ENCODE peak calls at places on chromosomes 3 and 15, in four cellular contexts. M, T, F and I are unnamed samples.

GRCh38 chr15:27358751-27359434 is 387.9 kb downstream of the GABRG3 start:
- DNase-seq in M (peak), T (no peak), F (peak), I (no peak)

GRCh38 chr3:36696799-36697198 is 67.6 kb downstream of the DCLK3 start:
- DNase-seq in M (no peak), T (no peak), F (no peak), I (no peak)

GRCh38 chr3:127456471-127457093 is 134.0 kb downstream of the TPRA1 start:
- DNase-seq in M (no peak), T (no peak), F (no peak), I (peak)

GRCh38 chr15:35727627-35728026 is 181.7 kb upstream of the DPH6 start:
- DNase-seq in M (no peak), T (no peak), F (no peak), I (no peak)

GRCh38 chr3:17151598-17152373 is 267.0 kb downstream of the PLCL2 start:
- DNase-seq in M (no peak), T (peak), F (no peak), I (no peak)

GRCh38 chr15:26674467-26674866 is 98.4 kb downstream of the GABRB3 start:
- DNase-seq in M (no peak), T (no peak), F (no peak), I (no peak)

GRCh38 chr15:40389824-40390595 is 7.5 kb downstream of the KNSTRN start:
- DNase-seq in M (no peak), T (no peak), F (no peak), I (no peak)

GRCh38 chr3:21839592-21839991 is 88.6 kb upstream of the ZNF385D start:
- DNase-seq in M (peak), T (no peak), F (peak), I (peak)

GRCh38 chr3:183911763-183912506 is 27.3 kb upstream of the PARL start:
- DNase-seq in M (no peak), T (no peak), F (no peak), I (no peak)

GRCh38 chr3:183296944-183297343 is 43.9 kb downstream of the B3GNT5 start:
- DNase-seq in M (no peak), T (no peak), F (no peak), I (peak)

GRCh38 chr15:70264014-70264492 is 166.3 kb upstream of the TLE3 start:
- DNase-seq in M (peak), T (no peak), F (no peak), I (no peak)

GRCh38 chr3:159130108-159130507 is 328.3 kb downstream of the MFSD1 start:
- DNase-seq in M (no peak), T (peak), F (no peak), I (peak)

GRCh38 chr15:69749274-69749673 is 296.7 kb downstream of the RPLP1 start:
- DNase-seq in M (no peak), T (no peak), F (no peak), I (no peak)

GRCh38 chr3:39150803-39151631 is 2.4 kb downstream of the CSRNP1 start:
- DNase-seq in M (peak), T (no peak), F (peak), I (peak)

GRCh38 chr3:79954756-79955155 is 187.0 kb upstream of the ROBO1 start:
- DNase-seq in M (no peak), T (no peak), F (no peak), I (peak)

GRCh38 chr3:64306745-64307144 is 81.5 kb upstream of the PRICKLE2 start:
- DNase-seq in M (no peak), T (no peak), F (no peak), I (no peak)

GRCh38 chr15:23853291-23853690 is 166.2 kb upstream of the NDN start:
- DNase-seq in M (no peak), T (no peak), F (peak), I (no peak)

GRCh38 chr15:58346361-58346760 is 85.4 kb upstream of the LIPC start:
- DNase-seq in M (no peak), T (no peak), F (no peak), I (peak)

GRCh38 chr15:70156781-70157261 is 59.1 kb upstream of the TLE3 start:
- DNase-seq in M (no peak), T (no peak), F (peak), I (peak)

GRCh38 chr15:60907233-60907947 is 321.7 kb downstream of the RORA start:
- DNase-seq in M (no peak), T (no peak), F (no peak), I (no peak)

GRCh38 chr3:80190051-80190450 is 422.3 kb upstream of the ROBO1 start:
- DNase-seq in M (no peak), T (no peak), F (peak), I (peak)

GRCh38 chr3:66242788-66243463 is 22.1 kb downstream of the SLC25A26 start:
- DNase-seq in M (no peak), T (no peak), F (no peak), I (no peak)

GRCh38 chr3:87426916-87427315 is 150.5 kb upstream of the POU1F1 start:
- DNase-seq in M (no peak), T (no peak), F (no peak), I (peak)

GRCh38 chr3:89360155-89360554 is 252.7 kb downstream of the EPHA3 start:
- DNase-seq in M (no peak), T (no peak), F (no peak), I (peak)

GRCh38 chr3:156787015-156787414 is 39.1 kb upstream of the LEKR1 start:
- DNase-seq in M (peak), T (no peak), F (no peak), I (no peak)

GRCh38 chr15:65286069-65286703 is 497 bp downstream of the PARP16 start:
- DNase-seq in M (peak), T (peak), F (peak), I (peak)

GRCh38 chr3:148631124-148631903 is 66.4 kb upstream of the AGTR1 start:
- DNase-seq in M (peak), T (no peak), F (no peak), I (no peak)

GRCh38 chr3:123652346-123652984 is 67.6 kb upstream of the HACD2 start:
- DNase-seq in M (peak), T (peak), F (peak), I (peak)
- TF ChIP-seq CTCF in M (peak), T (peak), F (peak), I (peak)

DNA sequence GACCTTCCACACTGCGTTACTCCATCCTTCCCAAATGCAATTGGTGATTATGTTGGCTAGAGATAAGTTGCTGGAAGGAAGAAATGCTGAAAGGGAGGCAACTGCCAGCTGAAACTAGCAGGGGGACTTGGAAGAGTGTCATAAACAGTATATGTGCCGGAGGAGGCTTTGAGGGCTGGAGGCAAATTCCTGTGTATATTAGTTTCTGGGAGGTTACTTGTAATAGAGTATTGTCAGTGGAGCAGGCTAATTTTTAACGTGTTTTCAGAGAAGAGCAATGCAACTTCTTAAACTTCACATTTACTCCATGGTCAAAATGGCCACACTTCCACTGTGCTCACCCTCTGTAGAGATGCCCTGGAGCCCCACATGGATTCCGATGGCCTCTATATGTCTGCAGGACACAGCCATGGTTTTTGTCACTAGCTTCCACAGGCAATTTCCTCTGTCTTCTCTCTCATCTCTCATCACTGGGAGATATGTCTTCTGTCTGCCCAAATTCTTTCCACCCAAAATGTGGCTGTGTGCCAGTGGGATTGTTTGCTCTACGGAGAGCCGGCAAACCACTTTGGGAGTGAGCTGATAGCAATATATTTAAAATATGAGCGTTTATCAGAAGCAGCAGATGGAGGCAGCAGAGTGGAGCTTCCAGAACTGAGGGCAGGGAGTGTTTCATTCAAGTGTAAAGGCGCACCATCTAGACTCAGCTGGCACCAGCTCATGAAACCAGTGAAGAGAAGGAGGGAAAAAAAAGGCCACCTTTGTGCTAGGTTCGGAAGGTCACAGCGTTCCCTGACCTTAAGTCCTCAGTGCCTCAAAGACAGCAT is 13.4 kb upstream of the CD47 start:
- DNase-seq in M (no peak), T (no peak), F (peak), I (no peak)
- TF ChIP-seq CTCF in M (peak), T (no peak), F (no peak), I (no peak)

GRCh38 chr3:25502233-25502632 is 74.2 kb downstream of the RARB start:
- DNase-seq in M (no peak), T (no peak), F (no peak), I (no peak)
- TF ChIP-seq CTCF in M (no peak), T (no peak), F (no peak), I (no peak)

GRCh38 chr15:48642795-48643194 is 2.7 kb downstream of the FBN1 start:
- DNase-seq in M (no peak), T (no peak), F (peak), I (no peak)

GRCh38 chr15:48643776-48644497 is 1.6 kb downstream of the FBN1 start:
- DNase-seq in M (no peak), T (peak), F (peak), I (no peak)

GRCh38 chr15:48643236-48643635 is 2.3 kb downstream of the FBN1 start:
- DNase-seq in M (no peak), T (no peak), F (no peak), I (no peak)

GRCh38 chr15:48638966-48639365 is 6.5 kb downstream of the FBN1 start:
- DNase-seq in M (no peak), T (no peak), F (no peak), I (no peak)

GRCh38 chr15:48641416-48641815 is 4.1 kb downstream of the FBN1 start:
- DNase-seq in M (no peak), T (peak), F (peak), I (peak)
- TF ChIP-seq CTCF in M (peak), T (peak), F (peak), I (peak)

GRCh38 chr15:67935244-67935643 is 95.4 kb upstream of the RNU6-1 start:
- DNase-seq in M (no peak), T (no peak), F (no peak), I (no peak)

GRCh38 chr15:67941643-67942315 is 101.9 kb upstream of the RNU6-1 start:
- DNase-seq in M (no peak), T (no peak), F (no peak), I (peak)

GRCh38 chr15:67931861-67932260 is 92.0 kb upstream of the RNU6-1 start:
- DNase-seq in M (no peak), T (no peak), F (no peak), I (peak)

GRCh38 chr15:67940324-67940719 is 100.5 kb upstream of the RNU6-1 start:
- DNase-seq in M (no peak), T (no peak), F (no peak), I (no peak)

DNA sequence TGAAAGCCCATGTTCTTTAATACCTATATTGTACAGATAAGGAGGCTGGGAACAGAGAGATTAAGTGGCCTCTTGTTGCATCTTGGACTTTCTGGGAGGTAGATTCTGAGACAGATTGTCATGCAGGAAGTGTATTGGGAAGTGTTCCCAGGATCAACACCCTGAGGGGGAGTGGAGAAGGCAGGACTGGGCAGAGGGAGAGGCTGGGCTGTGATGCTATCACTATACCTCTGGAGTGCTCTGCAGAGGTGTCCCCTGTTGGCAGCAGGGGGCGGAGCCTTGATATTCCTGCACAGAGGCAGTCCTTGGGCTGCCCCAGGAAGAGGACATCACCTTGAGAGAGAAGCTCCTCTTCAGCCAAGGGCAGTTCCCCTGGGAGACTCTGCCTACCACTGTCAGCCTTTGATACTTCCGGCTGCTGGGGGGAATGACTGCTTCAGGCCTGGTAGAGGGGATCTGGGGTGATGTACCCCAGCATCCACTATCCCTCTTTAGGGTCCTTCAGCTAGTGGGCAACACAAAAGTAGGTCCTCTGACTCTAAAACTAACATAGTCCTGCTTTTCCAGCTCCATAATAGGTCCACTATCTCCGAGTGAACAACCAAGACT is 97.4 kb upstream of the RNU6-1 start:
- DNase-seq in M (no peak), T (no peak), F (no peak), I (peak)
- TF ChIP-seq CTCF in M (no peak), T (no peak), F (no peak), I (no peak)

DNA sequence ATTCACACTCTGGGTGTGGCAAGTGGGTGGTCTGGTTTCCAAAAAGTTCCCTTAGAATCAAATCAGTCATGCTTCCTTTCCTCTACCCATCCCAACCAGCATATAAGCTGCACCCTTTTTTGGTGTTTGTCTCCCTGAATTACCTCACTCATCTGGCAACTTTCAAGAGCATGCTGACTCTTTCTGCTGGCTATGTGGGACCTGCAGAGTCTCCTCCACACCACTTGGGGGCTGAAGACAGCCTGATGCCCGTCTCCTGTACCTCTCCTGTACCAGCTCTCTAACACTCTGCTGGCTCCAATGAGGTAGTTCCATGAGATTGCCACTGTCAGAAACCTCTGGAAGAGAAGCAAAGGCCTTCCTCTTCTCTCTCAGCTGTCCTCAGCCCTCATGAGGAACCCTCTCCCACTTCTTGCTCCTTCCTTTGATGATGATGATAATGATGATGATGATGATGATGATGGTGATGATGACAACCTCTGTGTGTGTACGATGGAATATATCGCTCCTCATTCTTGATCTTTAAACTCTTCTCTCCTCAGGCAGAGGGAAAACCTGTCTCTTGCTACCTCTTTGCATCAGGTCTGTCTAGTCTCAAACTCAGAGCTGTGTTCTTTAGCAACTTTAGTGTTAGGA is 257.4 kb downstream of the ZNF621 start:
- DNase-seq in M (no peak), T (no peak), F (no peak), I (peak)
- TF ChIP-seq CTCF in M (peak), T (no peak), F (no peak), I (no peak)

DNA sequence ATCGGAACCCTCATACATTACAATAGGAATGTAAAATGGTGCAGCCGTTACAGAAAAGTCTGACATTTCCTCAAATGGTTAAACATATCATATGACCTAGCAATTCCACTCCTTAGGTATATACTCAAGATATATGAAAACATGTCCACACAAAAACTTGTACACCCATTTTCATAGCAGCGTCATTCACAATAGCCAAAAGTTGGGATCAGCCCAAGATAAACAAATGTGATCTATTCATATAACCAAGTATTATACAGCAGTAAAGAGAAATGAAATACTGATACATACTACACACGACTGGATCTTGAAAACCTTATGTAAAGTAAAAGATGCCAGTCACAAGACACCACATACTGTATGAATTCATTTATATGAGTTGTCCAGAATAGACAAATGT is 102.4 kb downstream of the MSL2 start:
- DNase-seq in M (no peak), T (no peak), F (no peak), I (peak)
- TF ChIP-seq CTCF in M (no peak), T (no peak), F (no peak), I (no peak)

DNA sequence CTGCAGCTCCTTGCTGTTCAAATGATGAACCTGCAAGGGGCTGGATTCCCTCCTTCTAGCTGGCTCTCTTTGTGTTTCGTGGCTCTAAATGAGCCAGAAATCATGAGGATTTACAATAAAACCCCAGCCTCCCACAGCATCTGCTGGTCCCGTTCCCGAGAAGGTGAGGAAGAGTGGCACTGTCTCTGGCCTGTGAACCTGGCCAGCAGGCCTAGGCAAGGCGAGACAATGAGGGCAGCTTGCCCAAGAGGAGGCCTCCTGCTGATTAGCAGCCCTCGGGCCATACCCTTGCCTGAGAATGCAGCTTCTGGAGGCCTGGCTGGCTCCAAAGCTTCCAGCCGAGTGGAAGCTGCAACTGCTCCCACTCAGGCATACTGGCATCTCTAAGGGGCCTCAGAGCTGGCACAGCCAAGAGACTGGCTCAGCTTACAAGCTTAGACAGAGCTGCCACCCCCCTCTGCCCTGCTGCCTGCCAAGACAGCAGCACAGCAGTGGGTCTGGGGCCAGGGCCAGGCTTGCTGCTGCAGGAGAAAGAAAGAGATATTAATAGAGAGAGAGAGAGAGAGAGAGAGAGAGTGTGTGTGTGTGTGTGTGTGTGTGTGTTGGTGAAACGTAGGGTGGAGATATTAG is 76.5 kb downstream of the HMG20A start:
- DNase-seq in M (peak), T (no peak), F (peak), I (peak)
- TF ChIP-seq CTCF in M (no peak), T (no peak), F (no peak), I (no peak)

DNA sequence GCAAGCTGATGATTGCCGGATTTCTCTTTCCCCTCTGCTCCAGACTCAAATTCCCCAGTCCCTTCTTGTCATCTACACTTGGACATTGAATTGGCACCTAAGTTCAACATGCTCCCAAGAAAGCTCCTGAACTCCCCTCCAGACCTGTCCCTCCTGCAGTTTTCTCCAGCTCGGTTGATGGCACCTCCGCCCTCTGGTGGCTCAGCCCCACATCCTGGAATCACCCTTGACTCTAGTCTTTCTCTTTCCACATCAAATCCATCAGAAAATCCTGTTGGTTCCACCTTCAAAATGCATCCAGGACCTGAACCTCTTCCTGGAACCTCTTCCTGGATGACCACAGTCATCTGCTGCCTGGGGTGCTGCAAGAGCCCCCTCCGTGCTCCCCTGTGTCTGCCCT is 60.1 kb downstream of the RASGRF1 start:
- DNase-seq in M (no peak), T (no peak), F (no peak), I (no peak)
- TF ChIP-seq CTCF in M (peak), T (no peak), F (no peak), I (no peak)